ENCODE peak calls at places on chromosomes 6 and 20, in six cellular contexts. W is hepatocyte, C is endothelial cell of umbilical vein, M is GM13977, T is GM23338, U is B cell. P is an unnamed sample.

GRCh38 chr20:3106658-3107463 is 22.3 kb upstream of the AVP start:
- DNase-seq in W (no peak), C (no peak), M (no peak), T (peak; percentile 27), U (no peak), P (no peak)

GRCh38 chr20:52974155-52974554 is 2.0 kb downstream of the TSHZ2 start:
- DNase-seq in W (no peak), C (no peak), M (no peak), T (no peak), U (no peak), P (peak; percentile 32)

GRCh38 chr6:10416863-10417641 is 2.2 kb upstream of the TFAP2A start:
- DNase-seq in W (no peak), C (no peak), M (no peak), T (peak; percentile 94), U (no peak), P (no peak)

GRCh38 chr6:109424946-109425345 is 15.5 kb downstream of the PPIL6 start:
- DNase-seq in W (no peak), C (no peak), M (no peak), T (no peak), U (no peak), P (no peak)

GRCh38 chr6:22954749-22955385 is 385.5 kb downstream of the HDGFL1 start:
- DNase-seq in W (no peak), C (peak; percentile 68), M (no peak), T (no peak), U (no peak), P (no peak)

GRCh38 chr20:13436530-13436929 is 202.2 kb downstream of the TASP1 start:
- DNase-seq in W (no peak), C (no peak), M (no peak), T (no peak), U (no peak), P (no peak)

GRCh38 chr20:33281550-33282146 is 1.4 kb upstream of the BPIFB1 start:
- DNase-seq in W (no peak), C (no peak), M (no peak), T (no peak), U (no peak), P (no peak)

GRCh38 chr6:144657691-144658090 is 372.6 kb downstream of the UTRN start:
- DNase-seq in W (no peak), C (no peak), M (no peak), T (peak; percentile 85), U (no peak), P (no peak)

GRCh38 chr6:153090241-153090930 is 40.7 kb downstream of the RGS17 start:
- DNase-seq in W (no peak), C (peak; percentile 94), M (no peak), T (no peak), U (no peak), P (no peak)

GRCh38 chr20:16350465-16350864 is 222.8 kb downstream of the KIF16B start:
- DNase-seq in W (no peak), C (no peak), M (no peak), T (no peak), U (no peak), P (no peak)

GRCh38 chr6:41072836-41073202 is at the start of gene NFYA:
- DNase-seq in W (no peak), C (peak; percentile 100), M (peak; percentile 97), T (peak; percentile 99), U (no peak), P (no peak)

GRCh38 chr6:41071923-41072835 is at the start of gene OARD1:
- DNase-seq in W (peak; percentile 100), C (no peak), M (peak; percentile 65), T (peak; percentile 98), U (peak; percentile 100), P (peak; percentile 99)

GRCh38 chr6:41073968-41074691 is 1.4 kb downstream of the NFYA start:
- DNase-seq in W (peak; percentile 49), C (peak; percentile 37), M (no peak), T (peak; percentile 24), U (no peak), P (no peak)

GRCh38 chr6:41073203-41073967 is 611 bp downstream of the NFYA start:
- DNase-seq in W (peak; percentile 92), C (peak; percentile 88), M (peak; percentile 79), T (peak; percentile 89), U (peak; percentile 84), P (peak; percentile 86)

DNA sequence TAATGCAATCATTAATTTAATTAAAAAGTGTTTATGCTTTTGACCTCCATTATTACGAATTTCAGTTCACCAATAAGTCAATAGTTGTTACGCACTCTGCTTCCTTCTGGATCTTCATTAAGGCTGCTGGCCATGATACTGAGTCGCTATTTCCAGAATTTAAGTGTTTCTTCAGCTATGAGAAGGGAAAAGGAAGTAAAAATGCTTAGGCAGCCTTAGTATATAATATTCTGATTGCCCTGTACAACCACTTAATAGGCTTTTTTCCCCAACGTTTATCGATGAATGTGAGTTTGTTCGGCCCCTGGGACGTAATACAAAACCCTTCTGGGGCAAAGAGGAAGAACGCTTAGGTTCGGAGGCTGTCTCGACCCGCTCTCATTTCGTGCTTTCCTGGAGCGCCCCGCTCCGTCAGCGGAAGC is 644 bp downstream of the OARD1 start:
- DNase-seq in W (no peak), C (peak; percentile 87), M (no peak), T (no peak), U (peak; percentile 81), P (no peak)
- TF ChIP-seq CTCF in W (no peak), C (no peak), M (no peak), T (no peak), U (no peak), P (no peak)

DNA sequence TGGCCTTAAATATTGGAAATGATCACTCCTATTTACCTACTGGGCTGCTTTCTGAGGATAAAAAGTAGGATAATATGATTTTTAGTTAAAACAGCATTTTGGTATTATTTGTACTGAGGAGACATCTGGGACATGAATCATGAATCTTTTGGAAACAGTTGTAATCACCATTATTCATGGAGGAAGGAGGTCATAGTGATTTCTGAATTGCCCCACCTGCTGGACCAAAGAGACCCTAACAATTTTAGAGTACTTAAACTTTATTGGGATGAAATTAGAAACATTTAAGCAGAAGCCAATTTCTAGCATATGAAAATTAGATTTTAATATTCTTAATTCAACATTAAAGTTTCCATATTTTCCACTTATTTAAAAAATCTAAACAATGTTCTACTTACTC is 108.4 kb upstream of the SIM1 start:
- DNase-seq in W (no peak), C (peak; percentile 54), M (no peak), T (peak; percentile 28), U (no peak), P (no peak)
- TF ChIP-seq CTCF in W (peak; percentile 23), C (peak; percentile 27), M (no peak), T (peak; percentile 62), U (no peak), P (no peak)

GRCh38 chr6:28134015-28134414 is 7.7 kb upstream of the ZKSCAN8 start:
- DNase-seq in W (peak; percentile 34), C (peak; percentile 45), M (no peak), T (peak; percentile 50), U (no peak), P (peak; percentile 42)
- TF ChIP-seq CTCF in W (peak; percentile 43), C (peak; percentile 29), M (peak; percentile 55), T (peak; percentile 52), U (peak; percentile 29), P (no peak)

GRCh38 chr6:28841290-28841689 is 82.5 kb downstream of the TRIM27 start:
- DNase-seq in W (no peak), C (no peak), M (no peak), T (peak; percentile 65), U (no peak), P (no peak)
- TF ChIP-seq CTCF in W (no peak), C (no peak), M (no peak), T (peak; percentile 30), U (no peak), P (no peak)

GRCh38 chr6:45504947-45505346 is 127.2 kb upstream of the SUPT3H start:
- DNase-seq in W (peak; percentile 43), C (peak; percentile 50), M (no peak), T (peak; percentile 83), U (no peak), P (no peak)

GRCh38 chr6:45498620-45499019 is 120.9 kb upstream of the SUPT3H start:
- DNase-seq in W (no peak), C (no peak), M (no peak), T (no peak), U (no peak), P (no peak)

GRCh38 chr6:45502446-45502845 is 124.7 kb upstream of the SUPT3H start:
- DNase-seq in W (no peak), C (no peak), M (no peak), T (no peak), U (no peak), P (no peak)

GRCh38 chr6:45505470-45505869 is 127.7 kb upstream of the SUPT3H start:
- DNase-seq in W (no peak), C (no peak), M (no peak), T (no peak), U (no peak), P (no peak)

DNA sequence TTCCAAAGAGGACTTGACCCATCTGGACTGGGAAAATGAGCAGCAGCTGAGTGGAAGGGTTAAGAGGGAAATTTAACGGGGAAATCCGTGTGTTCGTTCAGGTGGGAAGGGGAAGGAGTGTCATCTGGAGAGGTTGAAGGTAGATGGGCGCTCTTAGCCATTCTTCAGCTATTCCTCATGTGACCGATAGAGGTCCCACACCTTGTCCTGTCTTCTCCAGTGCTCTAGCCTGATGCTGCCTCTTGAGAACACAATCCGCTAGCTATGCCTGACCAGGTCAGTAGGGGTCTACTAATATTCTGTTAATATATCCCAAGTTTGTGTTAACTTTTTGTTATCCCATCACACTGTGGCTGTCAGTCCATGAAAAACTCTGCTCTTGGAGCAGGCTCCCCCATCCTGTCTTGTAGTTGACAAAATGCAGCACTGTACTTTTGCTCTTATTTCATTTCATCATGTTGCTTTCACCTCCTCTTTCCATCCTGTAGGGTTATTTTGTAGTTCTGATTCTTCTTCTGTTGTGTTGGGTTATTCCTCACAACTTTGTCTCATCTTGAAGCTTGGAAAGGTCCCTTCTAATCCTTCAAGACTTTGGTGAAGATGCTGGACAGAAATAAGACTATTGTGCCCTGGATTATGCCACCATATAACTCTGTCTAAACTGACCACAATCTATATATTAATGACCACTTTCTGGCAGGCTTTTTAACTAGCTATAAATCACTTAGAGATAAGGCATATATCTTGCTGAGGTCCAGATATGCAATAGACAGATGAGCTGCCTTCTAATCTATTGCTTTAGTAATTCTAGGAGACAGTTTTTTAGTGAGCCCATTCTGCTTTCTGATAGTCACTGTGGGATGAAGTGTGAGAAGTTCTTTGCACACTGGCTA is 123.4 kb upstream of the SUPT3H start:
- DNase-seq in W (peak; percentile 7), C (no peak), M (peak; percentile 8), T (peak; percentile 87), U (no peak), P (no peak)
- TF ChIP-seq CTCF in W (no peak), C (peak; percentile 11), M (peak; percentile 41), T (peak; percentile 66), U (no peak), P (no peak)

P was measured in activated CD8-positive, alpha-beta T cell treated with anti-CD3 and anti-CD28 coated beads for 36 hours.